ENCODE peak calls at places on chromosome 12, in six cellular contexts. One of them, this sample, is unnamed.

GRCh38 chr12:53928054-53928879 is 10.4 kb upstream of the HOXC13 start:
- DNase-seq in pons: no peak
- DNase-seq in central memory CD8-positive, alpha-beta T cell: no peak
- DNase-seq in NCI-H146: no peak
- DNase-seq in ELR: no peak
- DNase-seq in KG1: no peak
- DNase-seq in this sample: no peak

GRCh38 chr12:56634242-56634836 is 4.2 kb upstream of the BAZ2A start:
- DNase-seq in pons: peak
- DNase-seq in ELR: peak
- DNase-seq in central memory CD8-positive, alpha-beta T cell: no peak
- DNase-seq in NCI-H146: peak
- DNase-seq in KG1: no peak
- DNase-seq in this sample: no peak

GRCh38 chr12:92551853-92552397 is 150.9 kb upstream of the PLEKHG7 start:
- DNase-seq in KG1: no peak
- DNase-seq in central memory CD8-positive, alpha-beta T cell: no peak
- DNase-seq in NCI-H146: no peak
- DNase-seq in pons: no peak
- DNase-seq in ELR: peak
- DNase-seq in this sample: peak

GRCh38 chr12:1532367-1532752 is 62.0 kb downstream of the FBXL14 start:
- DNase-seq in central memory CD8-positive, alpha-beta T cell: no peak
- DNase-seq in ELR: peak
- DNase-seq in pons: no peak
- DNase-seq in KG1: no peak
- DNase-seq in NCI-H146: no peak
- DNase-seq in this sample: no peak

GRCh38 chr12:46174061-46174662 is 94.7 kb downstream of the SLC38A1 start:
- DNase-seq in central memory CD8-positive, alpha-beta T cell: no peak
- DNase-seq in NCI-H146: no peak
- DNase-seq in pons: no peak
- DNase-seq in KG1: no peak
- DNase-seq in ELR: no peak
- DNase-seq in this sample: no peak

GRCh38 chr12:67568055-67568454 is 80.5 kb upstream of the DYRK2 start:
- DNase-seq in central memory CD8-positive, alpha-beta T cell: no peak
- DNase-seq in pons: no peak
- DNase-seq in NCI-H146: no peak
- DNase-seq in ELR: no peak
- DNase-seq in KG1: no peak
- DNase-seq in this sample: no peak

GRCh38 chr12:89288959-89289358 is 63.3 kb downstream of the DUSP6 start:
- DNase-seq in central memory CD8-positive, alpha-beta T cell: no peak
- DNase-seq in NCI-H146: no peak
- DNase-seq in ELR: no peak
- DNase-seq in pons: no peak
- DNase-seq in KG1: no peak
- DNase-seq in this sample: no peak

GRCh38 chr12:31119531-31120211 is 46.0 kb downstream of the DDX11 start:
- DNase-seq in pons: no peak
- DNase-seq in central memory CD8-positive, alpha-beta T cell: no peak
- DNase-seq in NCI-H146: peak
- DNase-seq in KG1: no peak
- DNase-seq in ELR: no peak
- DNase-seq in this sample: no peak

GRCh38 chr12:90622431-90622830 is 332.5 kb downstream of the CCER1 start:
- DNase-seq in central memory CD8-positive, alpha-beta T cell: no peak
- DNase-seq in pons: no peak
- DNase-seq in NCI-H146: no peak
- DNase-seq in ELR: no peak
- DNase-seq in KG1: no peak
- DNase-seq in this sample: no peak

GRCh38 chr12:54989829-54990228 is 5.3 kb upstream of the TESPA1 start:
- DNase-seq in ELR: no peak
- DNase-seq in KG1: no peak
- DNase-seq in NCI-H146: no peak
- DNase-seq in central memory CD8-positive, alpha-beta T cell: no peak
- DNase-seq in pons: no peak
- DNase-seq in this sample: no peak

GRCh38 chr12:81573228-81573627 is 185.9 kb downstream of the PPFIA2 start:
- DNase-seq in pons: no peak
- DNase-seq in central memory CD8-positive, alpha-beta T cell: no peak
- DNase-seq in KG1: no peak
- DNase-seq in ELR: no peak
- DNase-seq in NCI-H146: no peak
- DNase-seq in this sample: no peak

GRCh38 chr12:117994551-117995438 is 21.7 kb upstream of the RFC5 start:
- DNase-seq in central memory CD8-positive, alpha-beta T cell: no peak
- DNase-seq in NCI-H146: no peak
- DNase-seq in pons: no peak
- DNase-seq in ELR: no peak
- DNase-seq in KG1: no peak
- DNase-seq in this sample: no peak

GRCh38 chr12:96371138-96371786 is 29.0 kb downstream of the CDK17 start:
- DNase-seq in pons: no peak
- DNase-seq in central memory CD8-positive, alpha-beta T cell: no peak
- DNase-seq in KG1: no peak
- DNase-seq in ELR: no peak
- DNase-seq in NCI-H146: no peak
- DNase-seq in this sample: no peak

GRCh38 chr12:18782827-18783226 is 44.9 kb downstream of the CAPZA3 start:
- DNase-seq in NCI-H146: no peak
- DNase-seq in central memory CD8-positive, alpha-beta T cell: no peak
- DNase-seq in ELR: no peak
- DNase-seq in KG1: no peak
- DNase-seq in pons: no peak
- DNase-seq in this sample: no peak

GRCh38 chr12:52006726-52007157 is at the start of gene TAMALIN:
- DNase-seq in KG1: no peak
- DNase-seq in NCI-H146: peak
- DNase-seq in central memory CD8-positive, alpha-beta T cell: peak
- DNase-seq in ELR: peak
- DNase-seq in pons: no peak
- DNase-seq in this sample: no peak

GRCh38 chr12:119544780-119545625 is 48.6 kb upstream of the TMEM233 start:
- DNase-seq in pons: peak
- DNase-seq in central memory CD8-positive, alpha-beta T cell: peak
- DNase-seq in ELR: peak
- DNase-seq in NCI-H146: peak
- DNase-seq in KG1: peak
- DNase-seq in this sample: peak

GRCh38 chr12:119686355-119686754 is 18.4 kb downstream of the PRKAB1 start:
- DNase-seq in pons: no peak
- DNase-seq in KG1: no peak
- DNase-seq in NCI-H146: no peak
- DNase-seq in central memory CD8-positive, alpha-beta T cell: no peak
- DNase-seq in ELR: no peak
- DNase-seq in this sample: no peak

GRCh38 chr12:30822385-30823139 is 67.8 kb upstream of the CAPRIN2 start:
- DNase-seq in pons: peak
- DNase-seq in central memory CD8-positive, alpha-beta T cell: peak
- DNase-seq in ELR: peak
- DNase-seq in NCI-H146: peak
- DNase-seq in KG1: no peak
- DNase-seq in this sample: peak

GRCh38 chr12:94282675-94283074 is 134.3 kb downstream of the PLXNC1 start:
- DNase-seq in ELR: no peak
- DNase-seq in central memory CD8-positive, alpha-beta T cell: peak
- DNase-seq in KG1: no peak
- DNase-seq in pons: no peak
- DNase-seq in NCI-H146: no peak
- DNase-seq in this sample: no peak

GRCh38 chr12:11815397-11815796 is 165.9 kb downstream of the ETV6 start:
- DNase-seq in ELR: no peak
- DNase-seq in KG1: no peak
- DNase-seq in pons: no peak
- DNase-seq in central memory CD8-positive, alpha-beta T cell: no peak
- DNase-seq in NCI-H146: peak
- DNase-seq in this sample: no peak

GRCh38 chr12:18643673-18644072 is 94.1 kb downstream of the PLCZ1 start:
- DNase-seq in central memory CD8-positive, alpha-beta T cell: no peak
- DNase-seq in pons: no peak
- DNase-seq in NCI-H146: no peak
- DNase-seq in ELR: peak
- DNase-seq in KG1: no peak
- DNase-seq in this sample: no peak

GRCh38 chr12:55901881-55902490 is 25.7 kb downstream of the PYM1 start:
- DNase-seq in ELR: no peak
- DNase-seq in KG1: no peak
- DNase-seq in pons: no peak
- DNase-seq in central memory CD8-positive, alpha-beta T cell: no peak
- DNase-seq in NCI-H146: no peak
- DNase-seq in this sample: no peak

GRCh38 chr12:84822541-84822940 is 90.1 kb downstream of the SLC6A15 start:
- DNase-seq in KG1: no peak
- DNase-seq in ELR: no peak
- DNase-seq in central memory CD8-positive, alpha-beta T cell: no peak
- DNase-seq in NCI-H146: no peak
- DNase-seq in pons: no peak
- DNase-seq in this sample: no peak

GRCh38 chr12:67618303-67618702 is 30.2 kb upstream of the DYRK2 start:
- DNase-seq in central memory CD8-positive, alpha-beta T cell: no peak
- DNase-seq in KG1: no peak
- DNase-seq in ELR: no peak
- DNase-seq in NCI-H146: no peak
- DNase-seq in pons: no peak
- DNase-seq in this sample: no peak

GRCh38 chr12:131933387-131933786 is 4.3 kb downstream of the PUS1 start:
- DNase-seq in ELR: no peak
- DNase-seq in KG1: no peak
- DNase-seq in NCI-H146: no peak
- DNase-seq in central memory CD8-positive, alpha-beta T cell: no peak
- DNase-seq in pons: no peak
- DNase-seq in this sample: no peak

GRCh38 chr12:112878488-112878887 is 28.3 kb upstream of the OAS1 start:
- DNase-seq in NCI-H146: no peak
- DNase-seq in pons: no peak
- DNase-seq in KG1: no peak
- DNase-seq in ELR: no peak
- DNase-seq in central memory CD8-positive, alpha-beta T cell: no peak
- DNase-seq in this sample: no peak

GRCh38 chr12:119456824-119457223 is 122.3 kb downstream of the CCDC60 start:
- DNase-seq in ELR: no peak
- DNase-seq in NCI-H146: no peak
- DNase-seq in KG1: no peak
- DNase-seq in central memory CD8-positive, alpha-beta T cell: no peak
- DNase-seq in pons: no peak
- DNase-seq in this sample: no peak

GRCh38 chr12:113334786-113335539 is at the start of gene SLC8B1:
- DNase-seq in KG1: peak
- DNase-seq in NCI-H146: peak
- DNase-seq in central memory CD8-positive, alpha-beta T cell: peak
- DNase-seq in pons: peak
- DNase-seq in ELR: peak
- DNase-seq in this sample: peak

GRCh38 chr12:17992002-17992656 is 97.9 kb downstream of the RERGL start:
- DNase-seq in ELR: peak
- DNase-seq in KG1: peak
- DNase-seq in pons: peak
- DNase-seq in NCI-H146: peak
- DNase-seq in central memory CD8-positive, alpha-beta T cell: no peak
- DNase-seq in this sample: peak

GRCh38 chr12:67068773-67069450 is 200.2 kb upstream of the CAND1 start:
- DNase-seq in pons: no peak
- DNase-seq in ELR: peak
- DNase-seq in central memory CD8-positive, alpha-beta T cell: no peak
- DNase-seq in NCI-H146: peak
- DNase-seq in KG1: no peak
- DNase-seq in this sample: no peak

This sample was measured in HT1080.